ENCODE peak calls at places on chromosomes 12 and 14, in ten cellular contexts. S is iris pigment epithelial cell, H is progenitor cell of endocrine pancreas, M is KBM-7, F is AG10803, Z is psoas muscle, A is neuronal stem cell, B is adipocyte, O is SK-N-DZ, V is activated T-cell treated with anti-CD3 and anti-CD28 coated beads for 24 hours. W is an unnamed sample.

GRCh38 chr12:89162704-89163261 is 189.5 kb downstream of the DUSP6 start:
- DNase-seq in S (peak), H (no peak), M (peak), F (peak), Z (peak), A (no peak), B (peak), O (no peak), V (peak), W (peak)

GRCh38 chr12:112996501-112996900 is 18.2 kb downstream of the OAS2 start:
- DNase-seq in S (no peak), H (no peak), M (no peak), F (no peak), Z (no peak), A (no peak), B (no peak), O (no peak), V (no peak), W (no peak)

GRCh38 chr14:95248422-95248821 is 71.3 kb downstream of the CLMN start:
- DNase-seq in S (no peak), H (no peak), M (no peak), F (peak), Z (no peak), A (no peak), B (no peak), O (no peak), V (no peak), W (no peak)

GRCh38 chr14:60651936-60652673 is 2.8 kb upstream of the SIX1 start:
- DNase-seq in S (no peak), H (no peak), M (no peak), F (no peak), Z (no peak), A (peak), B (no peak), O (peak), V (no peak), W (no peak)

GRCh38 chr12:65632131-65632855 is 192.0 kb upstream of the HMGA2 start:
- DNase-seq in S (peak), H (no peak), M (peak), F (peak), Z (no peak), A (no peak), B (no peak), O (no peak), V (no peak), W (no peak)

GRCh38 chr14:103428732-103429556 is 43.7 kb downstream of the MARK3 start:
- DNase-seq in S (no peak), H (no peak), M (no peak), F (no peak), Z (no peak), A (no peak), B (no peak), O (no peak), V (no peak), W (no peak)

GRCh38 chr14:100994757-100995156 is 91.2 kb upstream of the RTL1 start:
- DNase-seq in S (no peak), H (no peak), M (no peak), F (no peak), Z (no peak), A (no peak), B (no peak), O (no peak), V (no peak), W (no peak)

GRCh38 chr14:71238835-71239234 is 331.6 kb downstream of the PCNX1 start:
- DNase-seq in S (no peak), H (no peak), M (no peak), F (no peak), Z (no peak), A (no peak), B (no peak), O (no peak), V (no peak), W (no peak)

GRCh38 chr12:75478395-75478794 is 2.2 kb upstream of the GLIPR1 start:
- DNase-seq in S (peak), H (no peak), M (peak), F (peak), Z (no peak), A (no peak), B (peak), O (no peak), V (no peak), W (no peak)

GRCh38 chr14:51468523-51468922 is 183.2 kb upstream of the FRMD6 start:
- DNase-seq in S (no peak), H (no peak), M (no peak), F (no peak), Z (no peak), A (no peak), B (no peak), O (no peak), V (no peak), W (no peak)

GRCh38 chr14:64726585-64726890 is 22.3 kb downstream of the PLEKHG3 start:
- DNase-seq in S (peak), H (no peak), M (no peak), F (no peak), Z (no peak), A (no peak), B (peak), O (no peak), V (no peak), W (no peak)

GRCh38 chr12:75854681-75855309 is 176.8 kb downstream of the PHLDA1 start:
- DNase-seq in S (no peak), H (no peak), M (no peak), F (peak), Z (no peak), A (no peak), B (no peak), O (no peak), V (no peak), W (no peak)

GRCh38 chr14:76937181-76938091 is 91.1 kb downstream of the IRF2BPL start:
- DNase-seq in S (peak), H (no peak), M (no peak), F (peak), Z (peak), A (no peak), B (peak), O (peak), V (no peak), W (peak)

GRCh38 chr12:6225630-6226001 is 25.4 kb downstream of the CD9 start:
- DNase-seq in S (no peak), H (no peak), M (no peak), F (peak), Z (no peak), A (no peak), B (no peak), O (no peak), V (no peak), W (peak)

GRCh38 chr14:52023518-52023917 is 34.2 kb downstream of the RTRAF start:
- DNase-seq in S (peak), H (no peak), M (no peak), F (peak), Z (no peak), A (no peak), B (peak), O (no peak), V (no peak), W (peak)

GRCh38 chr14:83217492-83217891 is 1683.8 kb upstream of the SEL1L start:
- DNase-seq in S (peak), H (no peak), M (no peak), F (peak), Z (no peak), A (no peak), B (peak), O (no peak), V (no peak), W (no peak)

GRCh38 chr14:63993992-63994391 is 141.2 kb downstream of the SYNE2 start:
- DNase-seq in S (no peak), H (no peak), M (no peak), F (no peak), Z (no peak), A (no peak), B (peak), O (no peak), V (no peak), W (no peak)

GRCh38 chr14:104801284-104802119 is 601 bp downstream of the ZBTB42 start:
- DNase-seq in S (no peak), H (no peak), M (no peak), F (no peak), Z (no peak), A (no peak), B (no peak), O (no peak), V (no peak), W (peak)

GRCh38 chr12:131455581-131456110 is 255.2 kb upstream of the SFSWAP start:
- DNase-seq in S (no peak), H (no peak), M (no peak), F (no peak), Z (no peak), A (no peak), B (no peak), O (no peak), V (no peak), W (no peak)

GRCh38 chr12:124592050-124592449 is 24.6 kb upstream of the NCOR2 start:
- DNase-seq in S (peak), H (no peak), M (no peak), F (peak), Z (no peak), A (no peak), B (no peak), O (no peak), V (no peak), W (no peak)

GRCh38 chr12:15796493-15797141 is 7.4 kb upstream of the EPS8 start:
- DNase-seq in S (peak), H (no peak), M (no peak), F (peak), Z (no peak), A (no peak), B (no peak), O (no peak), V (no peak), W (no peak)

GRCh38 chr12:58139894-58140293 is 198.5 kb downstream of the ATP23 start:
- DNase-seq in S (no peak), H (no peak), M (no peak), F (no peak), Z (no peak), A (no peak), B (no peak), O (no peak), V (no peak), W (no peak)

GRCh38 chr14:36009643-36010042 is 166.9 kb downstream of the PTCSC3 start:
- DNase-seq in S (no peak), H (no peak), M (no peak), F (no peak), Z (no peak), A (no peak), B (no peak), O (no peak), V (no peak), W (no peak)

GRCh38 chr12:13209279-13210021 is 12.9 kb downstream of the EMP1 start:
- DNase-seq in S (peak), H (no peak), M (no peak), F (no peak), Z (no peak), A (no peak), B (no peak), O (no peak), V (no peak), W (no peak)

GRCh38 chr14:44912041-44912869 is 49.5 kb downstream of the KLHL28 start:
- DNase-seq in S (no peak), H (no peak), M (no peak), F (no peak), Z (peak), A (no peak), B (no peak), O (no peak), V (no peak), W (peak)

GRCh38 chr12:3293446-3294161 is 197.4 kb upstream of the PRMT8 start:
- DNase-seq in S (peak), H (no peak), M (no peak), F (peak), Z (no peak), A (no peak), B (no peak), O (peak), V (no peak), W (no peak)

GRCh38 chr12:19323768-19324167 is 115.5 kb upstream of the AEBP2 start:
- DNase-seq in S (no peak), H (no peak), M (no peak), F (no peak), Z (no peak), A (no peak), B (no peak), O (no peak), V (no peak), W (no peak)

GRCh38 chr14:92009604-92010003 is 30.3 kb downstream of the TRIP11 start:
- DNase-seq in S (peak), H (no peak), M (no peak), F (no peak), Z (no peak), A (no peak), B (peak), O (no peak), V (no peak), W (no peak)

GRCh38 chr12:6222009-6222702 is 22.0 kb downstream of the CD9 start:
- DNase-seq in S (no peak), H (no peak), M (no peak), F (no peak), Z (no peak), A (peak), B (no peak), O (no peak), V (no peak), W (no peak)

GRCh38 chr12:47808574-47809380 is 10.9 kb downstream of the HDAC7 start:
- DNase-seq in S (peak), H (no peak), M (peak), F (no peak), Z (no peak), A (no peak), B (peak), O (no peak), V (no peak), W (peak)

GRCh38 chr12:120832712-120833111 is 71.4 kb downstream of the SPPL3 start:
- DNase-seq in S (no peak), H (no peak), M (no peak), F (no peak), Z (no peak), A (no peak), B (no peak), O (no peak), V (no peak), W (no peak)

GRCh38 chr12:124474709-124475108 is 92.7 kb downstream of the NCOR2 start:
- DNase-seq in S (no peak), H (no peak), M (no peak), F (no peak), Z (peak), A (no peak), B (no peak), O (no peak), V (no peak), W (peak)

GRCh38 chr14:55097894-55098560 is 31.0 kb upstream of the LGALS3 start:
- DNase-seq in S (no peak), H (no peak), M (no peak), F (no peak), Z (no peak), A (no peak), B (no peak), O (no peak), V (peak), W (no peak)

W was measured in right cardiac atrium.